ENCODE peak calls at places on chromosomes 13 and 19, in ten cellular contexts. Y, X, N, K, G, U, V, Z, F and P are unnamed samples.

GRCh38 chr13:73891805-73892204 is 242.4 kb downstream of the KLF12 start:
- DNase-seq in Y (no peak), X (no peak), N (no peak), K (no peak), G (no peak), U (peak), V (no peak), Z (no peak), F (no peak), P (no peak)

GRCh38 chr19:58218899-58219298 is 9.8 kb upstream of the ZNF544 start:
- DNase-seq in Y (no peak), X (no peak), N (peak), K (no peak), G (no peak), U (peak), V (no peak), Z (no peak), F (no peak), P (no peak)

GRCh38 chr19:45251452-45252354 is 632 bp downstream of the MARK4 start:
- DNase-seq in Y (no peak), X (no peak), N (no peak), K (no peak), G (peak), U (no peak), V (no peak), Z (no peak), F (no peak), P (no peak)

GRCh38 chr19:16375157-16375935 is 50.7 kb downstream of the KLF2 start:
- DNase-seq in Y (no peak), X (no peak), N (no peak), K (no peak), G (no peak), U (no peak), V (no peak), Z (no peak), F (no peak), P (no peak)

GRCh38 chr13:20465218-20465879 is 60.3 kb downstream of the CRYL1 start:
- DNase-seq in Y (no peak), X (peak), N (peak), K (no peak), G (no peak), U (no peak), V (no peak), Z (no peak), F (no peak), P (no peak)

GRCh38 chr13:51178456-51179074 is 43.6 kb upstream of the FAM124A start:
- DNase-seq in Y (no peak), X (no peak), N (no peak), K (no peak), G (no peak), U (no peak), V (no peak), Z (no peak), F (no peak), P (no peak)

GRCh38 chr13:19586904-19587634 is 25.7 kb upstream of the TPTE2 start:
- DNase-seq in Y (no peak), X (peak), N (no peak), K (no peak), G (no peak), U (no peak), V (peak), Z (peak), F (peak), P (no peak)

GRCh38 chr13:21594715-21595545 is 9.0 kb downstream of the MICU2 start:
- DNase-seq in Y (no peak), X (no peak), N (no peak), K (no peak), G (no peak), U (no peak), V (no peak), Z (no peak), F (no peak), P (no peak)

GRCh38 chr13:97191615-97192014 is 30.5 kb upstream of the MBNL2 start:
- DNase-seq in Y (no peak), X (no peak), N (no peak), K (no peak), G (no peak), U (no peak), V (no peak), Z (no peak), F (no peak), P (no peak)

GRCh38 chr13:83265279-83265678 is 617.0 kb downstream of the SLITRK1 start:
- DNase-seq in Y (no peak), X (no peak), N (no peak), K (no peak), G (no peak), U (no peak), V (no peak), Z (no peak), F (no peak), P (no peak)

GRCh38 chr19:38793671-38794070 is 4.7 kb downstream of the LGALS7B start:
- DNase-seq in Y (no peak), X (no peak), N (no peak), K (no peak), G (no peak), U (no peak), V (no peak), Z (no peak), F (no peak), P (no peak)

GRCh38 chr13:102440259-102440936 is 38.5 kb upstream of the FGF14 start:
- DNase-seq in Y (no peak), X (no peak), N (peak), K (no peak), G (no peak), U (peak), V (no peak), Z (peak), F (no peak), P (no peak)

GRCh38 chr19:39252458-39252857 is 3.8 kb upstream of the IFNL4 start:
- DNase-seq in Y (no peak), X (no peak), N (no peak), K (no peak), G (no peak), U (no peak), V (no peak), Z (no peak), F (no peak), P (no peak)

GRCh38 chr13:65054277-65054676 is 2175.9 kb downstream of the PCDH9 start:
- DNase-seq in Y (no peak), X (no peak), N (no peak), K (no peak), G (no peak), U (no peak), V (no peak), Z (no peak), F (no peak), P (no peak)

GRCh38 chr13:81480634-81481033 is 1139.7 kb upstream of the SPRY2 start:
- DNase-seq in Y (no peak), X (no peak), N (no peak), K (no peak), G (no peak), U (peak), V (no peak), Z (no peak), F (no peak), P (no peak)

GRCh38 chr13:113321546-113321945 is 24.5 kb downstream of the LAMP1 start:
- DNase-seq in Y (no peak), X (no peak), N (no peak), K (no peak), G (no peak), U (no peak), V (no peak), Z (no peak), F (no peak), P (no peak)

GRCh38 chr13:22107549-22107948 is 436.7 kb downstream of the FGF9 start:
- DNase-seq in Y (no peak), X (no peak), N (no peak), K (no peak), G (no peak), U (no peak), V (no peak), Z (no peak), F (no peak), P (no peak)

GRCh38 chr13:30158774-30159445 is 148.4 kb downstream of the KATNAL1 start:
- DNase-seq in Y (peak), X (peak), N (peak), K (no peak), G (no peak), U (peak), V (no peak), Z (peak), F (no peak), P (no peak)

GRCh38 chr13:32001392-32001768 is 30.2 kb upstream of the FRY start:
- DNase-seq in Y (peak), X (peak), N (peak), K (no peak), G (no peak), U (peak), V (no peak), Z (no peak), F (no peak), P (peak)

GRCh38 chr13:23740002-23740401 is 149.2 kb downstream of the MIPEP start:
- DNase-seq in Y (no peak), X (no peak), N (no peak), K (no peak), G (no peak), U (no peak), V (no peak), Z (no peak), F (no peak), P (no peak)

GRCh38 chr19:33777351-33777750 is 19.3 kb upstream of the KCTD15 start:
- DNase-seq in Y (no peak), X (no peak), N (no peak), K (no peak), G (no peak), U (no peak), V (no peak), Z (no peak), F (no peak), P (no peak)

GRCh38 chr13:93881418-93881817 is 598.1 kb downstream of the DCT start:
- DNase-seq in Y (no peak), X (peak), N (peak), K (no peak), G (no peak), U (peak), V (no peak), Z (no peak), F (no peak), P (no peak)

GRCh38 chr13:35485451-35485850 is 9.0 kb upstream of the MAB21L1 start:
- DNase-seq in Y (no peak), X (no peak), N (no peak), K (peak), G (no peak), U (no peak), V (no peak), Z (no peak), F (no peak), P (no peak)

GRCh38 chr13:39910833-39911232 is 255.4 kb downstream of the COG6 start:
- DNase-seq in Y (no peak), X (no peak), N (peak), K (no peak), G (no peak), U (no peak), V (no peak), Z (no peak), F (no peak), P (peak)